ENCODE peak calls at places on chromosomes 7 and 10, in nine cellular contexts. E is stimulated activated CD8-positive, alpha-beta memory T cell treated with anti-CD3 and anti-CD28 coated beads, Interleukin-4, amount 100 ng/mL, for 24 hours; V is activated naive CD8-positive, alpha-beta T cell treated with anti-CD3 and anti-CD28 coated beads, Interleukin-2, amount 50 U/mL, for 16 hours; Z is HTR-8/SVneo; W is activated B cell treated with CpG ODN at 0.5 μM for 24 hours; P is RWPE1; S is cardiac muscle cell; U is left ventricle myocardium inferior; L is H1. H is an unnamed sample.

GRCh38 chr10:96488161-96488935 is 25.4 kb downstream of the TLL2 start:
- DNase-seq in E (no peak), V (no peak), Z (no peak), W (no peak), P (no peak), S (no peak), U (no peak), L (no peak), H (no peak)

GRCh38 chr10:62038609-62039190 is 137.2 kb downstream of the ARID5B start:
- DNase-seq in E (peak; percentile 60), V (peak; percentile 31), Z (peak; percentile 64), W (no peak), P (peak; percentile 78), S (peak; percentile 87), U (peak; percentile 68), L (peak; percentile 63), H (peak; percentile 78)

GRCh38 chr7:43513236-43513635 is 69.7 kb upstream of the STK17A start:
- DNase-seq in E (no peak), V (no peak), Z (no peak), W (no peak), P (no peak), S (peak; percentile 17), U (no peak), L (no peak), H (no peak)

GRCh38 chr7:50281680-50282445 is 22.7 kb upstream of the IKZF1 start:
- DNase-seq in E (no peak), V (no peak), Z (no peak), W (no peak), P (no peak), S (no peak), U (peak; percentile 26), L (no peak), H (peak; percentile 37)

GRCh38 chr10:3068201-3068967 is 1.0 kb downstream of the PFKP start:
- DNase-seq in E (peak; percentile 58), V (peak; percentile 46), Z (no peak), W (peak; percentile 44), P (peak; percentile 26), S (peak; percentile 78), U (peak; percentile 73), L (peak; percentile 73), H (peak; percentile 71)

GRCh38 chr10:24428410-24428782 is 219.5 kb downstream of the KIAA1217 start:
- DNase-seq in E (no peak), V (no peak), Z (peak; percentile 23), W (no peak), P (peak; percentile 60), S (peak; percentile 48), U (no peak), L (no peak), H (no peak)

GRCh38 chr10:73874267-73875138 is at the start of gene CAMK2G:
- DNase-seq in E (peak; percentile 68), V (peak; percentile 39), Z (peak; percentile 89), W (peak; percentile 74), P (peak; percentile 95), S (peak; percentile 84), U (peak; percentile 86), L (peak; percentile 88), H (peak; percentile 94)

GRCh38 chr10:11153766-11154165 is 136.1 kb downstream of the CELF2 start:
- DNase-seq in E (no peak), V (no peak), Z (no peak), W (no peak), P (no peak), S (no peak), U (no peak), L (no peak), H (no peak)

GRCh38 chr10:118596426-118597124 is 1.1 kb upstream of the PRLHR start:
- DNase-seq in E (no peak), V (no peak), Z (no peak), W (no peak), P (no peak), S (no peak), U (no peak), L (no peak), H (no peak)

GRCh38 chr10:79396587-79396986 is 48.8 kb downstream of the ZCCHC24 start:
- DNase-seq in E (no peak), V (no peak), Z (no peak), W (no peak), P (no peak), S (no peak), U (no peak), L (no peak), H (no peak)

GRCh38 chr10:33506838-33507661 is 172.6 kb upstream of the NRP1 start:
- DNase-seq in E (no peak), V (no peak), Z (no peak), W (no peak), P (no peak), S (peak; percentile 31), U (no peak), L (no peak), H (no peak)

GRCh38 chr7:139635521-139636240 is 112.2 kb downstream of the CLEC2L start:
- DNase-seq in E (peak; percentile 33), V (peak; percentile 27), Z (no peak), W (no peak), P (no peak), S (no peak), U (no peak), L (no peak), H (no peak)

GRCh38 chr7:11376549-11376948 is 402.9 kb downstream of the PHF14 start:
- DNase-seq in E (no peak), V (no peak), Z (no peak), W (no peak), P (no peak), S (no peak), U (no peak), L (no peak), H (no peak)

GRCh38 chr10:34981834-34982233 is 108.3 kb downstream of the CUL2 start:
- DNase-seq in E (no peak), V (no peak), Z (no peak), W (no peak), P (no peak), S (no peak), U (no peak), L (no peak), H (no peak)

GRCh38 chr7:98877692-98878364 is 504 bp upstream of the TRRAP start:
- DNase-seq in E (no peak), V (no peak), Z (no peak), W (no peak), P (no peak), S (no peak), U (no peak), L (no peak), H (no peak)

GRCh38 chr7:110994028-110994967 is 96.6 kb upstream of the LRRN3 start:
- DNase-seq in E (no peak), V (no peak), Z (no peak), W (no peak), P (no peak), S (peak; percentile 11), U (no peak), L (no peak), H (no peak)

GRCh38 chr10:131203456-131204357 is 107.8 kb downstream of the TCERG1L start:
- DNase-seq in E (no peak), V (no peak), Z (no peak), W (no peak), P (no peak), S (no peak), U (no peak), L (peak; percentile 16), H (no peak)

GRCh38 chr7:69776611-69777010 is 178.3 kb downstream of the AUTS2 start:
- DNase-seq in E (no peak), V (no peak), Z (no peak), W (no peak), P (no peak), S (peak; percentile 87), U (no peak), L (no peak), H (no peak)

GRCh38 chr7:92044148-92044547 is 90.1 kb downstream of the CYP51A1 start:
- DNase-seq in E (no peak), V (no peak), Z (no peak), W (no peak), P (no peak), S (no peak), U (no peak), L (no peak), H (no peak)

GRCh38 chr7:43152696-43153095 is 40.2 kb downstream of the HECW1 start:
- DNase-seq in E (no peak), V (no peak), Z (no peak), W (no peak), P (no peak), S (no peak), U (no peak), L (no peak), H (no peak)

GRCh38 chr10:26779176-26779860 is 81.4 kb downstream of the ABI1 start:
- DNase-seq in E (no peak), V (no peak), Z (no peak), W (no peak), P (no peak), S (no peak), U (no peak), L (no peak), H (no peak)

GRCh38 chr10:44850356-44850934 is 60.7 kb upstream of the TMEM72 start:
- DNase-seq in E (no peak), V (no peak), Z (no peak), W (no peak), P (no peak), S (no peak), U (no peak), L (no peak), H (no peak)

GRCh38 chr7:1395211-1396070 is 63.8 kb downstream of the MICALL2 start:
- DNase-seq in E (no peak), V (no peak), Z (no peak), W (no peak), P (no peak), S (no peak), U (no peak), L (no peak), H (no peak)

GRCh38 chr10:1581189-1581588 is 156.1 kb downstream of the ADARB2 start:
- DNase-seq in E (no peak), V (no peak), Z (no peak), W (no peak), P (no peak), S (no peak), U (no peak), L (no peak), H (no peak)

GRCh38 chr7:79454325-79454960 is 976 bp upstream of the MAGI2 start:
- DNase-seq in E (no peak), V (no peak), Z (no peak), W (no peak), P (peak; percentile 13), S (peak; percentile 68), U (peak; percentile 36), L (peak; percentile 71), H (peak; percentile 63)

GRCh38 chr10:119384127-119384526 is 158.4 kb downstream of the RGS10 start:
- DNase-seq in E (no peak), V (no peak), Z (no peak), W (no peak), P (no peak), S (no peak), U (no peak), L (no peak), H (no peak)

GRCh38 chr7:81112731-81113130 is 193.9 kb upstream of the SEMA3C start:
- DNase-seq in E (no peak), V (no peak), Z (no peak), W (no peak), P (no peak), S (no peak), U (no peak), L (no peak), H (no peak)

GRCh38 chr10:42969909-42970308 is 107.0 kb upstream of the RET start:
- DNase-seq in E (no peak), V (no peak), Z (no peak), W (peak; percentile 7), P (no peak), S (no peak), U (no peak), L (no peak), H (no peak)

H was measured in heart left ventricle.